ENCODE peak calls at places on chromosomes 16 and 17, in eight cellular contexts. W is ascending aorta; N is CD8-positive, alpha-beta T cell; T is PC-9; Y is endodermal cell; J is spleen; Q is aorta; H is fibroblast of the aortic adventitia. V is an unnamed sample.

GRCh38 chr16:77584205-77584859 is 138.0 kb upstream of the NUDT7 start:
- DNase-seq in W (no peak), N (peak), T (peak), Y (peak), J (no peak), Q (no peak), H (peak), V (peak)

GRCh38 chr16:54143410-54143809 is 143.2 kb downstream of the IRX3 start:
- DNase-seq in W (no peak), N (no peak), T (no peak), Y (no peak), J (no peak), Q (no peak), H (no peak), V (no peak)

GRCh38 chr17:44204453-44204882 is 4.8 kb upstream of the ATXN7L3 start:
- DNase-seq in W (no peak), N (no peak), T (no peak), Y (no peak), J (no peak), Q (peak), H (peak), V (peak)

GRCh38 chr17:12114686-12115418 is 94.2 kb downstream of the MAP2K4 start:
- DNase-seq in W (no peak), N (no peak), T (no peak), Y (no peak), J (no peak), Q (no peak), H (no peak), V (peak)

GRCh38 chr16:59905628-59906027 is 1171.5 kb upstream of the GOT2 start:
- DNase-seq in W (no peak), N (no peak), T (no peak), Y (no peak), J (no peak), Q (no peak), H (peak), V (peak)

GRCh38 chr17:22470411-22471175 is 778.3 kb downstream of the KCNJ18 start:
- DNase-seq in W (no peak), N (no peak), T (no peak), Y (no peak), J (no peak), Q (no peak), H (no peak), V (no peak)

GRCh38 chr16:12340151-12340733 is 363.7 kb downstream of the SNX29 start:
- DNase-seq in W (no peak), N (no peak), T (no peak), Y (peak), J (no peak), Q (no peak), H (peak), V (peak)

GRCh38 chr17:6059406-6059805 is 10.8 kb upstream of the WSCD1 start:
- DNase-seq in W (no peak), N (no peak), T (no peak), Y (no peak), J (no peak), Q (no peak), H (no peak), V (no peak)

GRCh38 chr17:49016775-49017463 is 19.7 kb downstream of the IGF2BP1 start:
- DNase-seq in W (no peak), N (no peak), T (no peak), Y (peak), J (no peak), Q (peak), H (peak), V (peak)

GRCh38 chr17:6853764-6854442 is 22.4 kb upstream of the TEKT1 start:
- DNase-seq in W (no peak), N (peak), T (no peak), Y (peak), J (no peak), Q (no peak), H (no peak), V (no peak)

GRCh38 chr16:75251280-75252048 is at the start of gene BCAR1:
- DNase-seq in W (peak), N (no peak), T (peak), Y (peak), J (peak), Q (peak), H (peak), V (peak)

GRCh38 chr17:83160443-83161297 is 81.3 kb downstream of the METRNL start:
- DNase-seq in W (no peak), N (peak), T (no peak), Y (peak), J (peak), Q (peak), H (no peak), V (no peak)

GRCh38 chr17:63694229-63694973 is 5.5 kb downstream of the LIMD2 start:
- DNase-seq in W (no peak), N (peak), T (no peak), Y (peak), J (no peak), Q (no peak), H (no peak), V (no peak)

GRCh38 chr17:8384801-8385335 is 1.9 kb upstream of the RPL26 start:
- DNase-seq in W (no peak), N (no peak), T (peak), Y (peak), J (no peak), Q (peak), H (peak), V (peak)

GRCh38 chr16:67504190-67505021 is 21.1 kb upstream of the AGRP start:
- DNase-seq in W (peak), N (peak), T (peak), Y (no peak), J (peak), Q (no peak), H (peak), V (peak)

GRCh38 chr17:75103601-75104554 is 5.9 kb upstream of the ARMC7 start:
- DNase-seq in W (no peak), N (no peak), T (no peak), Y (peak), J (no peak), Q (no peak), H (no peak), V (no peak)

GRCh38 chr17:75098861-75099260 is 10.9 kb upstream of the ARMC7 start:
- DNase-seq in W (no peak), N (no peak), T (no peak), Y (peak), J (no peak), Q (no peak), H (no peak), V (no peak)

GRCh38 chr17:75099881-75100595 is 9.7 kb upstream of the ARMC7 start:
- DNase-seq in W (no peak), N (no peak), T (no peak), Y (peak), J (no peak), Q (no peak), H (no peak), V (no peak)

GRCh38 chr17:75105269-75106080 is 4.3 kb upstream of the ARMC7 start:
- DNase-seq in W (no peak), N (no peak), T (peak), Y (peak), J (no peak), Q (peak), H (peak), V (peak)

DNA sequence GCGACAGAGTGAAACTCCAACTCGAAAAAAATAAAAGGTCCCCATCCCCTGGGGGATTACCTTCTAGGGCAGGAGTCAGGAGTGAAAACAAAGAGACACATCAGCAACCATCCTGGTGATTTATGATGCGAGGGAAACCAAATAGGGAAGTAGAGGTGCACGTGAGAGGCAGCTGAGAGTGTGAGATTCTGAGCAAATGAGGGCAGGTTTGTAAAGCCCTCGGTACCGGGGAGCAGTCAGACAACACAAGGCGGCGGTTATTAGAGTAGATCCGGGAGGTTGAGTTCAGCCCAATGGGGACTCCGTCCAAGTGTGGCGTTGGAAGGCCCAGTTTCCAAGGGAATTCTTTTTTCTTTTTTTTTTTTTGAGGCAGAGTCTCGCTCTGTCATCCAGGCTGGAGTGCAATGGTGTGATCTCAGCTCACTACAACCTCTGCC is 7.4 kb upstream of the ARMC7 start:
- DNase-seq in W (no peak), N (no peak), T (no peak), Y (peak), J (no peak), Q (no peak), H (no peak), V (no peak)
- H3K4me3 ChIP-seq in W (no peak), N (no peak), T (no peak), Y (no peak), J (no peak), Q (no peak), H (no peak), V (no peak)

DNA sequence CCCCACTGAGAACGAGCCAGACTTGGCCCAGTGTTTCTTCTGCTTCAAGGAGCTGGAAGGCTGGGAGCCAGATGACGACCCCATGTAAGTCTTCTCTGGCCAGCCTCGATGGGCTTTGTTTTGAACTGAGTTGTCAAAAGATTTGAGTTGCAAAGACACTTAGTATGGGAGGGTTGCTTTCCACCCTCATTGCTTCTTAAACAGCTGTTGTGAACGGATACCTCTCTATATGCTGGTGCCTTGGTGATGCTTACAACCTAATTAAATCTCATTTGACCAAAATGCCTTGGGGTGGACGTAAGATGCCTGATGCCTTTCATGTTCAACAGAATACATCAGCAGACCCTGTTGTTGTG is 631 bp downstream of the BIRC5 start:
- DNase-seq in W (no peak), N (no peak), T (no peak), Y (no peak), J (no peak), Q (no peak), H (no peak), V (no peak)
- H3K4me3 ChIP-seq in W (peak), N (peak), T (peak), Y (peak), J (no peak), Q (no peak), H (peak), V (peak)

GRCh38 chr17:16870253-16871245 is 101.4 kb downstream of the TNFRSF13B start:
- DNase-seq in W (no peak), N (peak), T (no peak), Y (peak), J (peak), Q (peak), H (no peak), V (no peak)

GRCh38 chr17:16875662-16876061 is 96.3 kb downstream of the TNFRSF13B start:
- DNase-seq in W (no peak), N (no peak), T (no peak), Y (peak), J (no peak), Q (no peak), H (peak), V (no peak)

GRCh38 chr17:16872836-16873653 is 98.9 kb downstream of the TNFRSF13B start:
- DNase-seq in W (no peak), N (peak), T (no peak), Y (peak), J (peak), Q (peak), H (no peak), V (peak)

GRCh38 chr17:16872351-16872751 is 99.6 kb downstream of the TNFRSF13B start:
- DNase-seq in W (no peak), N (peak), T (no peak), Y (peak), J (peak), Q (peak), H (no peak), V (no peak)

GRCh38 chr17:16873654-16874035 is 98.3 kb downstream of the TNFRSF13B start:
- DNase-seq in W (no peak), N (no peak), T (no peak), Y (peak), J (no peak), Q (no peak), H (no peak), V (no peak)
- H3K4me3 ChIP-seq in W (no peak), N (no peak), T (no peak), Y (no peak), J (no peak), Q (no peak), H (no peak), V (no peak)

GRCh38 chr17:60091908-60092331 is 13.2 kb upstream of the HEATR6 start:
- DNase-seq in W (no peak), N (no peak), T (peak), Y (no peak), J (no peak), Q (no peak), H (peak), V (peak)
- H3K4me3 ChIP-seq in W (no peak), N (no peak), T (no peak), Y (no peak), J (no peak), Q (no peak), H (no peak), V (no peak)

DNA sequence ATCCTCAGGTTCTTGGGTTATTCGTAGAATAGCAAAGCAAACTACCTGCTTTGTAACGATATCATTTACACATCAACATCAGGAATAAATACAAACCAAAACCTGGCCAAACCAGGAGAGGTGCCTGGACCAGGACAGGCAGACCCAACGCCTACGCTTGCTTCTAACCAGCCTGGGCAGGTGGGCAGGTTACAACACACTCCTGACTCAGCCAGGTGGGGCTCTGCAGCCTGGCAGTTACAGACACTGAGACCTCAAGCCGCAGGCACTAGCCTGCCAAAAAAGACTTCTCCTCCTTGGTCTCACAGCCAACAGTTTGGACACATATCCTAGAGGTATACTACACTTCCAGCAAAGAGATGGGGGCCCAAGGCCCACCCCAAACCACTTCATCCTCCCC is 14.0 kb downstream of the ANKRD11 start:
- DNase-seq in W (no peak), N (no peak), T (peak), Y (no peak), J (no peak), Q (no peak), H (no peak), V (no peak)
- H3K4me3 ChIP-seq in W (no peak), N (no peak), T (peak), Y (no peak), J (no peak), Q (no peak), H (no peak), V (no peak)

DNA sequence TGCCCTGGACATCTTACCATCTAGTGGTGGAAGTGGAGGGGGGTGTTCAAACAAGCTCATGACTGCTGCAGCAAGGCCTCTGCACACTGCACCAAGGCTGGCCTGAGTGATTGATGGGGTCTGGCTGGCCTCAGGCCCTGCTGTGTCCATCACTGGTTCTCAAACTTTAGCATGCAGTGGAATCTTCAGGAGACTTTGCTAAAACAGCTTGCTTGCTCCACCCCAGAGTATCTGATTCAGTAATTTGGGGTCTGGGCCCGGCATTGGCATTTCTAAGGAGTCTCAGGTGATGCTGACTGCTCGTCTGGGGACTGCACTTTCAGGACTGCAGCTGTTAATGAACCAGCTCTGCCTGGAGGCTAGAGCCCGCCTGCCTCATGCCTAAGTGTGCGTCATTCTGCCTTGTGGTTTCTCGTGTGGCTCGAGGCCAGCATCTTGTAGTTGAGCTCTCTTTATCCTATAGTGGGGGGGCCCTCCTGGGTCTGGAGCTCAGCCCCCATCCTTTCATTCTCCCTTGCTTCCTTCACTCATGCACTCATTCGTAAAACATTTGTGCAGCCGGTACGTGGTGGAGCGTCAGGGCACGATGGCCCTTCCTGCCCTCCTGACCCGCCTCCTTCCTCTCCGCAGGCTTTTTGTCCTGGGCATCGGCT is 4.1 kb downstream of the MGAT5B start:
- DNase-seq in W (no peak), N (no peak), T (peak), Y (no peak), J (peak), Q (no peak), H (peak), V (peak)
- H3K4me3 ChIP-seq in W (no peak), N (no peak), T (no peak), Y (no peak), J (no peak), Q (no peak), H (no peak), V (no peak)

GRCh38 chr17:40779181-40779909 is 3.0 kb downstream of the KRT27 start:
- DNase-seq in W (no peak), N (no peak), T (no peak), Y (peak), J (no peak), Q (peak), H (no peak), V (no peak)
- H3K4me3 ChIP-seq in W (no peak), N (no peak), T (peak), Y (no peak), J (no peak), Q (no peak), H (no peak), V (no peak)